ENCODE peak calls at places on chromosomes 5 and 9, in four cellular contexts. Y is A549, S is astrocyte of the cerebellum, J is ovary. W is an unnamed sample.

GRCh38 chr5:35924122-35924949 is 14.1 kb downstream of the CAPSL start:
- DNase-seq in Y (no peak), S (peak), J (no peak), W (no peak)

GRCh38 chr5:38059876-38060275 is 198.5 kb upstream of the EGFLAM start:
- DNase-seq in Y (no peak), S (no peak), J (peak), W (no peak)

GRCh38 chr5:35884125-35884788 is 27.6 kb downstream of the IL7R start:
- DNase-seq in Y (no peak), J (no peak), S (peak), W (peak)

GRCh38 chr5:65702036-65702435 is 19.9 kb downstream of the SGTB start:
- DNase-seq in J (no peak), S (no peak), Y (no peak), W (no peak)

GRCh38 chr5:145225529-145225928 is 609.6 kb downstream of the PRELID2 start:
- DNase-seq in S (no peak), J (no peak), Y (no peak), W (no peak)

GRCh38 chr5:179166886-179167841 is 107.0 kb downstream of the ZNF354C start:
- DNase-seq in S (no peak), Y (peak), J (peak), W (peak)

GRCh38 chr9:110049699-110050450 is 158.1 kb downstream of the C9orf152 start:
- DNase-seq in S (no peak), Y (no peak), J (no peak), W (no peak)

GRCh38 chr5:149274964-149275363 is 3.3 kb downstream of the AFAP1L1 start:
- DNase-seq in S (no peak), Y (no peak), J (no peak), W (no peak)

GRCh38 chr9:29211681-29212589 is 1638.7 kb upstream of the C9orf72 start:
- DNase-seq in J (no peak), S (no peak), Y (peak), W (no peak)

GRCh38 chr5:53179681-53180080 is 70.1 kb upstream of the MOCS2 start:
- DNase-seq in S (no peak), Y (no peak), J (no peak), W (no peak)

GRCh38 chr5:54148858-54149257 is 161.5 kb downstream of the ARL15 start:
- DNase-seq in S (no peak), J (no peak), Y (no peak), W (no peak)

GRCh38 chr9:82524407-82524806 is 535.8 kb downstream of the SPATA31D1 start:
- DNase-seq in Y (no peak), J (no peak), S (no peak), W (no peak)

GRCh38 chr9:24096756-24097155 is 270.7 kb upstream of the ELAVL2 start:
- DNase-seq in S (no peak), J (no peak), Y (no peak), W (no peak)

GRCh38 chr5:8766448-8766847 is 779.4 kb downstream of the SEMA5A start:
- DNase-seq in Y (no peak), S (no peak), J (no peak), W (no peak)

GRCh38 chr5:167949435-167949834 is 342.0 kb upstream of the WWC1 start:
- DNase-seq in S (no peak), J (no peak), Y (no peak), W (no peak)

GRCh38 chr9:34580358-34580757 is 9.2 kb downstream of the CNTFR start:
- DNase-seq in J (no peak), S (no peak), Y (no peak), W (no peak)

GRCh38 chr9:127168756-127169506 is 46.5 kb upstream of the ANGPTL2 start:
- DNase-seq in S (no peak), J (peak), Y (no peak), W (no peak)

GRCh38 chr5:133111299-133111698 is 59.5 kb downstream of the HSPA4 start:
- DNase-seq in Y (peak), S (peak), J (peak), W (peak)

GRCh38 chr5:137743031-137743640 is 7.2 kb upstream of the KLHL3 start:
- DNase-seq in S (peak), J (peak), Y (peak), W (no peak)

GRCh38 chr5:142782976-142783539 is 12.9 kb downstream of the ARHGAP26 start:
- DNase-seq in Y (no peak), J (peak), S (no peak), W (no peak)

GRCh38 chr9:80552931-80553330 is 981.2 kb downstream of the TLE4 start:
- DNase-seq in J (peak), Y (no peak), S (no peak), W (peak)

GRCh38 chr9:77593528-77593927 is 54.6 kb downstream of the GNA14 start:
- DNase-seq in Y (no peak), S (no peak), J (no peak), W (no peak)

GRCh38 chr5:179311091-179311470 is 34.2 kb downstream of the ADAMTS2 start:
- DNase-seq in S (no peak), J (no peak), Y (no peak), W (no peak)

GRCh38 chr9:137319434-137319975 is 17.4 kb upstream of the NRARP start:
- DNase-seq in J (peak), Y (no peak), S (no peak), W (no peak)

GRCh38 chr9:11946521-11946920 is 746.7 kb upstream of the TYRP1 start:
- DNase-seq in Y (no peak), J (no peak), S (no peak), W (no peak)

GRCh38 chr5:142685418-142686209 is at the start of gene FGF1:
- DNase-seq in J (no peak), Y (no peak), S (peak), W (no peak)

GRCh38 chr9:93302586-93303257 is 118.8 kb downstream of the WNK2 start:
- DNase-seq in S (peak), Y (peak), J (peak), W (no peak)

GRCh38 chr5:180600554-180601041 is 9.3 kb upstream of the SCGB3A1 start:
- DNase-seq in J (no peak), S (no peak), Y (no peak), W (no peak)

GRCh38 chr5:134077926-134078580 is 36.4 kb upstream of the TCF7 start:
- DNase-seq in Y (no peak), S (no peak), J (no peak), W (no peak)

GRCh38 chr5:53642006-53642405 is 81.6 kb downstream of the NDUFS4 start:
- DNase-seq in Y (no peak), J (no peak), S (peak), W (no peak)

GRCh38 chr9:107648153-107648716 is 158.7 kb upstream of the KLF4 start:
- DNase-seq in Y (no peak), S (no peak), J (no peak), W (no peak)

GRCh38 chr5:101370240-101370639 is 467.2 kb upstream of the ST8SIA4 start:
- DNase-seq in J (no peak), Y (no peak), S (no peak), W (no peak)

GRCh38 chr5:177478711-177479646 is 5.5 kb upstream of the DBN1 start:
- DNase-seq in Y (no peak), J (peak), S (no peak), W (no peak)

GRCh38 chr5:115583474-115583873 is 18.8 kb downstream of the TICAM2 start:
- DNase-seq in J (no peak), Y (no peak), S (peak), W (no peak)

GRCh38 chr9:121272401-121272948 is 4.5 kb downstream of the GSN start:
- DNase-seq in J (no peak), Y (no peak), S (no peak), W (no peak)

GRCh38 chr5:34854459-34855174 is 15.7 kb downstream of the TTC23L start:
- DNase-seq in J (no peak), S (peak), Y (no peak), W (no peak)

GRCh38 chr9:137691648-137692357 is 73.0 kb downstream of the EHMT1 start:
- DNase-seq in Y (no peak), S (no peak), J (no peak), W (no peak)

GRCh38 chr9:12853021-12853420 is 78.2 kb downstream of the LURAP1L start:
- DNase-seq in S (no peak), Y (no peak), J (no peak), W (no peak)

GRCh38 chr9:131006601-131007000 is 2.4 kb upstream of the LAMC3 start:
- DNase-seq in S (no peak), J (no peak), Y (no peak), W (no peak)

GRCh38 chr9:131010482-131011273 is 1.7 kb downstream of the LAMC3 start:
- DNase-seq in J (no peak), Y (no peak), S (no peak), W (no peak)

GRCh38 chr9:131008086-131008485 is 888 bp upstream of the LAMC3 start:
- DNase-seq in J (no peak), S (no peak), Y (no peak), W (no peak)

GRCh38 chr9:131008909-131009618 is at the start of gene LAMC3:
- DNase-seq in Y (peak), S (no peak), J (no peak), W (no peak)

GRCh38 chr9:131008563-131008908 is 438 bp upstream of the LAMC3 start:
- DNase-seq in J (no peak), S (no peak), Y (no peak), W (no peak)
- H3K4me3 ChIP-seq in J (no peak), S (peak), Y (peak), W (peak)

GRCh38 chr5:140076788-140077187 is 33.7 kb upstream of the NRG2 start:
- DNase-seq in Y (no peak), J (no peak), S (no peak), W (no peak)

GRCh38 chr5:140076142-140076541 is 33.0 kb upstream of the NRG2 start:
- DNase-seq in S (no peak), J (no peak), Y (no peak), W (no peak)

GRCh38 chr5:140073296-140073695 is 30.2 kb upstream of the NRG2 start:
- DNase-seq in Y (no peak), S (peak), J (no peak), W (no peak)

GRCh38 chr5:140072812-140073211 is 29.7 kb upstream of the NRG2 start:
- DNase-seq in S (no peak), J (no peak), Y (no peak), W (no peak)

DNA sequence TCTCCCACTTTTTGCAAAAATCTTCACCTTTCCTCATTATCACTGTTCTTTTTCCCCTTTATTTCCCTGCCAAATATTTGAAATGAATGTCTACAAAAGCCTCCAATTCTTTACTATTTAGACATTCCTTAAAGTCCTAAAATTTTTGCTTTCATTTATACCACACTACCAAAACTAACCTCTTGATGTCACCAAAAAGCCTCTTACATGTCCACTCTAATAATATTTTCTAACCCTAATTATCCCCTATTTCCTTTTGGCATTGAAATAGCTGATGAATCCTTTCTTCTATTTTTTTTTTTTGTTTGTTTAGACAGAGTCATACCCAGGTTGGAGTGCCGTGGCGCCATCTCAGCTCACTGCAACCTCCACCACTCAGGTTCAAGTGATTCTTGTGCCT is 32.3 kb upstream of the NRG2 start:
- DNase-seq in Y (no peak), J (no peak), S (no peak), W (no peak)
- TF ChIP-seq CTCF in Y (peak), J (no peak), S (no peak), W (peak)

GRCh38 chr9:98136489-98136888 is 17.5 kb upstream of the TRIM14 start:
- DNase-seq in Y (no peak), J (no peak), S (no peak), W (no peak)

GRCh38 chr9:98135558-98135934 is 16.5 kb upstream of the TRIM14 start:
- DNase-seq in J (no peak), Y (no peak), S (no peak), W (no peak)

GRCh38 chr9:98132806-98133631 is 14.0 kb upstream of the TRIM14 start:
- DNase-seq in J (no peak), Y (no peak), S (no peak), W (no peak)

GRCh38 chr9:98134702-98135557 is 15.9 kb upstream of the TRIM14 start:
- DNase-seq in J (no peak), S (no peak), Y (no peak), W (no peak)

GRCh38 chr9:98135938-98136337 is 16.9 kb upstream of the TRIM14 start:
- DNase-seq in J (no peak), Y (no peak), S (no peak), W (no peak)
- H3K4me3 ChIP-seq in J (no peak), Y (no peak), S (no peak), W (no peak)

GRCh38 chr9:16039103-16039987 is 486.5 kb downstream of the CCDC171 start:
- DNase-seq in S (no peak), Y (no peak), J (peak), W (no peak)
- TF ChIP-seq CTCF in S (no peak), Y (no peak), J (no peak), W (peak)

GRCh38 chr5:1315709-1316587 is 21.1 kb upstream of the TERT start:
- DNase-seq in Y (no peak), J (no peak), S (no peak), W (no peak)
- H3K4me3 ChIP-seq in Y (no peak), J (no peak), S (no peak), W (no peak)

GRCh38 chr9:88272986-88273385 is 115.3 kb upstream of the SPIN1 start:
- DNase-seq in S (no peak), J (no peak), Y (no peak), W (no peak)
- TF ChIP-seq CTCF in S (no peak), J (no peak), Y (no peak), W (no peak)

GRCh38 chr9:136250676-136251075 is 5.1 kb upstream of the QSOX2 start:
- DNase-seq in S (no peak), J (no peak), Y (no peak), W (no peak)
- H3K4me3 ChIP-seq in S (no peak), J (no peak), Y (no peak), W (no peak)

GRCh38 chr5:78364005-78364404 is 3.6 kb downstream of the SCAMP1 start:
- DNase-seq in Y (no peak), J (no peak), S (no peak), W (no peak)
- TF ChIP-seq CTCF in Y (peak), J (no peak), S (no peak), W (no peak)

W was measured in epithelial cell of proximal tubule.